ENCODE peak calls at places on chromosomes 3 and 15, in four cellular contexts. B is NCI-H460, O is progenitor cell of endocrine pancreas, F is Right ventricle myocardium superior. N is an unnamed sample.

GRCh38 chr15:96268421-96269204 is 61.9 kb upstream of the NR2F2 start:
- DNase-seq in F (no peak), O (no peak), B (no peak), N (no peak)

GRCh38 chr3:175224051-175224450 is 364.9 kb downstream of the NAALADL2 start:
- DNase-seq in O (no peak), B (no peak), F (peak; percentile 45), N (no peak)

GRCh38 chr3:108719178-108719577 is 38.0 kb downstream of the RETNLB start:
- DNase-seq in O (no peak), B (no peak), F (no peak), N (no peak)

GRCh38 chr3:54857343-54857742 is 70.5 kb downstream of the LRTM1 start:
- DNase-seq in B (no peak), F (no peak), O (no peak), N (no peak)

GRCh38 chr3:132083583-132084372 is 49.0 kb upstream of the CPNE4 start:
- DNase-seq in F (no peak), B (peak; percentile 59), O (no peak), N (no peak)

GRCh38 chr3:89332311-89333159 is 225.1 kb downstream of the EPHA3 start:
- DNase-seq in B (no peak), F (no peak), O (no peak), N (no peak)

GRCh38 chr15:70505411-70505919 is 257.9 kb downstream of the UACA start:
- DNase-seq in F (no peak), B (peak; percentile 59), O (no peak), N (peak; percentile 75)

GRCh38 chr3:76044601-76045600 is 259.6 kb upstream of the ZNF717 start:
- DNase-seq in B (no peak), F (no peak), O (peak; percentile 11), N (no peak)

GRCh38 chr3:57224856-57225255 is 2.7 kb upstream of the APPL1 start:
- DNase-seq in B (no peak), O (no peak), F (no peak), N (no peak)

GRCh38 chr15:78452485-78452884 is 14.5 kb downstream of the IREB2 start:
- DNase-seq in O (no peak), B (no peak), F (no peak), N (no peak)

N was measured in Panc1.